ENCODE peak calls at places on chromosome 3, in ten cellular contexts. W is tibial nerve, H is heart left ventricle, X is HepG2, L is A549, V is H1, G is sigmoid colon, J is body of pancreas, O is HCT116, M is GM12878. P is an unnamed sample. For H3K4me1 and H3K9me3, the result is how much of the 10 kb centered on the place peaks cover.

GRCh38 chr3:150740733-150741496 is 22.1 kb downstream of the SIAH2 start:
- DNase-seq in W (no peak), H (no peak), X (peak), L (no peak), V (no peak), G (no peak), J (no peak), O (no peak), M (no peak), P (peak)

GRCh38 chr3:125045965-125046364 is 9.8 kb downstream of the HEG1 start:
- DNase-seq in W (no peak), H (no peak), X (no peak), L (no peak), V (no peak), G (no peak), J (no peak), O (no peak), M (no peak), P (no peak)

GRCh38 chr3:146803746-146804145 is 198.6 kb upstream of the PLSCR5 start:
- DNase-seq in W (no peak), H (no peak), X (no peak), L (no peak), V (peak), G (no peak), J (no peak), O (no peak), M (no peak), P (no peak)

GRCh38 chr3:16614033-16615031 is 9.1 kb upstream of the DAZL start:
- DNase-seq in W (no peak), H (no peak), X (no peak), L (no peak), V (no peak), G (no peak), J (no peak), O (no peak), M (no peak), P (no peak)

GRCh38 chr3:143737065-143737464 is 111.2 kb downstream of the SLC9A9 start:
- DNase-seq in W (no peak), H (no peak), X (no peak), L (no peak), V (no peak), G (no peak), J (no peak), O (no peak), M (no peak), P (no peak)

GRCh38 chr3:187706966-187707365 is 4.6 kb upstream of the RTP2 start:
- DNase-seq in W (no peak), H (peak), X (no peak), L (no peak), V (no peak), G (no peak), J (peak), O (no peak), M (no peak), P (no peak)

GRCh38 chr3:69541059-69541471 is 155.2 kb upstream of the FRMD4B start:
- DNase-seq in W (no peak), H (no peak), X (no peak), L (no peak), V (no peak), G (no peak), J (no peak), O (no peak), M (no peak), P (peak)

GRCh38 chr3:21357241-21357640 is 393.8 kb downstream of the ZNF385D start:
- DNase-seq in W (no peak), H (no peak), X (no peak), L (no peak), V (no peak), G (no peak), J (no peak), O (no peak), M (no peak), P (no peak)

GRCh38 chr3:80750637-80751036 is 982.8 kb upstream of the ROBO1 start:
- DNase-seq in W (no peak), H (no peak), X (no peak), L (no peak), V (no peak), G (no peak), J (no peak), O (no peak), M (no peak), P (no peak)

GRCh38 chr3:10703875-10704274 is 112.2 kb upstream of the SLC6A11 start:
- DNase-seq in W (no peak), H (no peak), X (no peak), L (no peak), V (peak), G (no peak), J (no peak), O (peak), M (no peak), P (no peak)

GRCh38 chr3:48820626-48821324 is 26.9 kb downstream of the PRKAR2A start:
- DNase-seq in W (no peak), H (no peak), X (peak), L (no peak), V (no peak), G (no peak), J (peak), O (no peak), M (no peak), P (no peak)

GRCh38 chr3:122014741-122015140 is 7.3 kb downstream of the ILDR1 start:
- DNase-seq in W (no peak), H (no peak), X (no peak), L (no peak), V (no peak), G (no peak), J (no peak), O (no peak), M (peak), P (no peak)

GRCh38 chr3:14148041-14148985 is 23.5 kb downstream of the TMEM43 start:
- DNase-seq in W (no peak), H (no peak), X (peak), L (no peak), V (no peak), G (no peak), J (peak), O (no peak), M (no peak), P (peak)

GRCh38 chr3:31472479-31473390 is 60.0 kb upstream of the STT3B start:
- DNase-seq in W (no peak), H (no peak), X (no peak), L (no peak), V (no peak), G (no peak), J (no peak), O (no peak), M (no peak), P (no peak)

GRCh38 chr3:14441240-14441919 is 39.0 kb downstream of the SLC6A6 start:
- DNase-seq in W (no peak), H (peak), X (no peak), L (no peak), V (no peak), G (no peak), J (no peak), O (no peak), M (no peak), P (no peak)

GRCh38 chr3:1346386-1346785 is 253.6 kb downstream of the CNTN6 start:
- DNase-seq in W (no peak), H (no peak), X (no peak), L (no peak), V (no peak), G (no peak), J (no peak), O (no peak), M (no peak), P (no peak)

GRCh38 chr3:37997321-37997720 is 6.7 kb downstream of the VILL start:
- DNase-seq in W (no peak), H (peak), X (no peak), L (no peak), V (no peak), G (peak), J (no peak), O (no peak), M (no peak), P (no peak)

GRCh38 chr3:33131328-33132018 is 17.7 kb downstream of the CRTAP start:
- DNase-seq in W (no peak), H (no peak), X (peak), L (peak), V (peak), G (no peak), J (peak), O (peak), M (no peak), P (peak)

GRCh38 chr3:70889162-70890045 is 577.0 kb upstream of the MDFIC2 start:
- DNase-seq in W (no peak), H (no peak), X (no peak), L (no peak), V (no peak), G (no peak), J (peak), O (no peak), M (no peak), P (no peak)

GRCh38 chr3:140850210-140850955 is 91.3 kb upstream of the SLC25A36 start:
- DNase-seq in W (no peak), H (no peak), X (no peak), L (no peak), V (no peak), G (no peak), J (no peak), O (no peak), M (no peak), P (no peak)

GRCh38 chr3:83500422-83500821 is 1458.4 kb upstream of the CADM2 start:
- DNase-seq in W (no peak), H (no peak), X (peak), L (no peak), V (no peak), G (no peak), J (peak), O (no peak), M (no peak), P (no peak)

GRCh38 chr3:105401691-105402149 is 35.0 kb downstream of the ALCAM start:
- DNase-seq in W (no peak), H (no peak), X (no peak), L (no peak), V (no peak), G (no peak), J (no peak), O (peak), M (no peak), P (no peak)

GRCh38 chr3:126554560-126555525 is 3.9 kb downstream of the C3orf22 start:
- DNase-seq in W (no peak), H (peak), X (peak), L (no peak), V (no peak), G (peak), J (no peak), O (no peak), M (no peak), P (peak)

GRCh38 chr3:172600644-172601065 is 77.4 kb upstream of the TNFSF10 start:
- DNase-seq in W (no peak), H (no peak), X (no peak), L (no peak), V (no peak), G (no peak), J (no peak), O (no peak), M (no peak), P (no peak)

GRCh38 chr3:172538368-172539264 is 15.4 kb upstream of the TNFSF10 start:
- DNase-seq in W (no peak), H (no peak), X (no peak), L (no peak), V (no peak), G (no peak), J (no peak), O (no peak), M (no peak), P (no peak)

GRCh38 chr3:183375337-183375736 is 53.1 kb downstream of the MCF2L2 start:
- DNase-seq in W (no peak), H (no peak), X (no peak), L (no peak), V (no peak), G (no peak), J (no peak), O (no peak), M (no peak), P (no peak)

GRCh38 chr3:120227710-120228347 is 57.2 kb downstream of the GPR156 start:
- DNase-seq in W (no peak), H (no peak), X (no peak), L (no peak), V (no peak), G (no peak), J (no peak), O (no peak), M (no peak), P (no peak)

GRCh38 chr3:189572249-189572648 is 58.9 kb upstream of the TP63 start:
- DNase-seq in W (no peak), H (no peak), X (no peak), L (peak), V (no peak), G (no peak), J (no peak), O (no peak), M (no peak), P (no peak)

GRCh38 chr3:149936812-149937230 is 33.9 kb downstream of the PFN2 start:
- DNase-seq in W (no peak), H (peak), X (peak), L (peak), V (peak), G (no peak), J (peak), O (peak), M (peak), P (no peak)

GRCh38 chr3:4736284-4736861 is 242.9 kb upstream of the BHLHE40 start:
- DNase-seq in W (no peak), H (peak), X (no peak), L (no peak), V (no peak), G (no peak), J (peak), O (peak), M (no peak), P (no peak)

GRCh38 chr3:155846119-155846518 is 8.1 kb downstream of the SLC33A1 start:
- DNase-seq in W (no peak), H (no peak), X (no peak), L (no peak), V (no peak), G (no peak), J (no peak), O (no peak), M (no peak), P (no peak)
- H3K4me1 ChIP-seq in W (under half), H (under half), X (under half), L (under half), V (under half), G (half or more), J (half or more), O (under half), M (under half), P (half or more)

GRCh38 chr3:134525293-134525692 is 39.4 kb downstream of the CEP63 start:
- DNase-seq in W (no peak), H (no peak), X (no peak), L (no peak), V (no peak), G (no peak), J (no peak), O (no peak), M (no peak), P (no peak)
- H3K9me3 ChIP-seq in W (under half), H (under half), X (under half), L (under half), V (under half), G (under half), J (under half), O (under half), M (under half), P (under half)

DNA sequence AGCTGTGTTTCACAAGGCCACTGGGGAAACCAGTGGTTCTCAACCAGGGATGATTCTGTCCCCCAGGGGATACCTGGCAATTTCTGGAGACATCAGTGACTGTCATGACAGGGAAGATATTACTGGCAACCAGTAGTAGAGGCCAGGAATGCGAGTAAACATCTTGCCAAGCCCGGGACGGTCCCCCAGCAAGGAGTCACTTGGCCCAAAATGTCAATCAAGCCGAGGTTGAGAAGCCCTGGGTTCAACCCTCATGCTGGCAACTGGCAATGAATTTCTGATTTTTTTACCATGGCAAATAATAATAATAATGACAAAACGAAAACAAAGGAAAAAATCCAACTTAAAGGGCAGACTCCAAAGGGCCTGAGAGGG is 65.5 kb upstream of the RPL32 start:
- DNase-seq in W (no peak), H (peak), X (no peak), L (no peak), V (no peak), G (no peak), J (no peak), O (no peak), M (no peak), P (no peak)
- TF ChIP-seq POLR2A in W (no peak), H (no peak), X (no peak), L (no peak), V (no peak), G (no peak), J (no peak), O (no peak), M (no peak), P (no peak)

GRCh38 chr3:106514431-106514830 is 645.6 kb upstream of the CBLB start:
- DNase-seq in W (no peak), H (no peak), X (no peak), L (no peak), V (no peak), G (no peak), J (no peak), O (no peak), M (no peak), P (no peak)
- H3K4me1 ChIP-seq in W (under half), H (under half), X (under half), L (under half), V (under half), G (under half), J (under half), O (under half), M (under half), P (under half)

GRCh38 chr3:17823039-17823438 is 80.6 kb upstream of the TBC1D5 start:
- DNase-seq in W (no peak), H (no peak), X (no peak), L (no peak), V (no peak), G (no peak), J (no peak), O (no peak), M (no peak), P (no peak)

GRCh38 chr3:17820704-17821103 is 78.3 kb upstream of the TBC1D5 start:
- DNase-seq in W (no peak), H (no peak), X (no peak), L (no peak), V (no peak), G (no peak), J (no peak), O (no peak), M (no peak), P (no peak)

GRCh38 chr3:17811633-17812032 is 69.2 kb upstream of the TBC1D5 start:
- DNase-seq in W (no peak), H (no peak), X (no peak), L (no peak), V (no peak), G (no peak), J (no peak), O (no peak), M (no peak), P (no peak)

GRCh38 chr3:17820275-17820674 is 77.8 kb upstream of the TBC1D5 start:
- DNase-seq in W (no peak), H (no peak), X (no peak), L (no peak), V (no peak), G (no peak), J (no peak), O (no peak), M (no peak), P (no peak)

DNA sequence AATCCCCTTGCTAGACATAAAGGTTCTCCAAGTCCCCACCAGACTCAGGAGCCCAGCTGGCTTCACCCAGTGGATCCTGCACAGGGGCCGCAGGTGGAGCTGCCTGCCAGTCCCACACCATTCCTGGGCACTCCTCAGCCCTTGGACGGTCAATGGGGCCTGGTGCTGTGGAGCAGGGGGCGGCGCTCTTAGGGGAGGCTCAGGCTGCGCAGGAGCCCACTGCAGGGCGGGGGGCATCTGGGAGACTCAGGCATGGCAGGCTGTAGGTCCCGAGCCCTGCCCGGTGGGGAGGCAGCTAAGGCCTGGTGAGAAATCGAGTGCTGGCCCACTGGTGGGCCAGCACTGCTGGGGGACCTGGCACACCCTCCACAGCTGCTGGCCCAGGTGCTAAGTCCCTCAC is 75.1 kb upstream of the TBC1D5 start:
- DNase-seq in W (no peak), H (no peak), X (no peak), L (no peak), V (no peak), G (no peak), J (no peak), O (no peak), M (no peak), P (no peak)
- H3K9me3 ChIP-seq in W (under half), H (under half), X (under half), L (under half), V (under half), G (under half), J (under half), O (under half), M (under half), P (under half)

DNA sequence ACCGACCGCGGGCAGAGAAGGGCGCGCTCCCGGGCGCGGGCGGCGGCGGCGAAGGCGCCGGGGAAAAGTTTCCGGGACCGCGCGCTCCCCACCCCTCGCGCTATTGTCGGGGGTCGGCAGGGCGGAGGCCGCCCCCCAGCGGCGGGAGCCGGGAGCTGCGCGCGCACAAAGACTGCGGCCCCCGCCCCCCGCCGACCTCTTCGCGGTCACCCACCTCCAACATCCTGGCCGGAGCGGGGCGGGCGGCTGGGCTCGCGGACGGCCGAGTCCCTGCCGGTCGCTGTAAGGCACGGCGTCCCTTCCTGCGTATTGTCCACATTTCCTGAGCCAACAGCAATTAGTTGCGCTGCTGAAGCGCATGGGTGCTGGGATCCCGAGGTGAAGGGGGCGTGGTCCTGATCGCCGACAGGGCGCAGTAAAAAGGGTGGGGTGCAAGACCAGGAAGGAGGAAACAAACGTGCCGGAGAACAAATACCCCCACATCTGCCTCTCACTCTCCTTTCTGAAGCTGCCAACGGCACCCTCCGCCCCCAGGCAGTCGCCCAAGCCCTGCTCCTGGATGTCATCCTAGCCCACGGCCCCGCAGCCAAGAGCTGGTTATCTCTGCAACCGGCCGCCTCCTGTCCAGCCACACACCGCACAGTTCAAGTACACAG is at the start of gene TMEM44:
- DNase-seq in W (no peak), H (peak), X (peak), L (peak), V (peak), G (peak), J (peak), O (peak), M (peak), P (peak)
- TF ChIP-seq POLR2A in W (peak), H (peak), X (no peak), L (peak), V (no peak), G (no peak), J (peak), O (peak), M (peak), P (no peak)

GRCh38 chr3:42656680-42657610 is 3.4 kb downstream of the ZBTB47 start:
- DNase-seq in W (no peak), H (no peak), X (no peak), L (no peak), V (no peak), G (no peak), J (no peak), O (no peak), M (no peak), P (peak)
- H3K4me1 ChIP-seq in W (under half), H (half or more), X (half or more), L (under half), V (under half), G (half or more), J (under half), O (under half), M (under half), P (half or more)

DNA sequence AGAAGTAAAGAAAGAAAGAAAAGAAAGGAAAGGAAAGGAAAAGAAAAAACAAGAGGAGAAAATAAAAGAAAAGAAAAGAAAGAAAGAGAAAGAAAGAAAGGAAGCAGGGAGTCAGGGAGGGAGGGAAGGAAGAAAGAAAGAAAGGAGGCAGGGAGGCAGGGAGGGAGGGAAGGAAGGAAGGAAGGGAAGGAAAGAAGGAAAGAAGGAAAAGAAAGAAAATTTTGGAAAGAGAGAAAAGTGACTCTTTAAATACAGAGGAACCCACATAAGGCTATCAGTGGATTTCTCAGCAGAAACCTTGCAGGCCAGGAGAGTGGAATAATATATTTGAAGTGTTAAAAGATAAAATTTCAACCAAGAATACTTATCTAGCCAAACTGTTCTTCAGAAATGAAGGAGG is 44.2 kb upstream of the GNB4 start:
- DNase-seq in W (no peak), H (no peak), X (no peak), L (no peak), V (no peak), G (no peak), J (no peak), O (no peak), M (no peak), P (no peak)
- H3K9me3 ChIP-seq in W (under half), H (under half), X (under half), L (under half), V (under half), G (under half), J (under half), O (under half), M (under half), P (under half)